ENCODE peak calls at places on chromosomes 6 and 20, in nine cellular contexts. E, I, N, U, C, W, X, L and Y are unnamed samples.

GRCh38 chr6:446418-447366 is 55.1 kb downstream of the IRF4 start:
- DNase-seq in E (no peak), I (no peak), N (peak; percentile 41), U (no peak), C (no peak), W (no peak), X (no peak), L (no peak), Y (no peak)

GRCh38 chr6:37513576-37513975 is 13.9 kb upstream of the CCDC167 start:
- DNase-seq in E (no peak), I (no peak), N (no peak), U (no peak), C (no peak), W (no peak), X (no peak), L (no peak), Y (no peak)

GRCh38 chr6:40822619-40823018 is 216.4 kb downstream of the UNC5CL start:
- DNase-seq in E (no peak), I (no peak), N (no peak), U (no peak), C (peak; percentile 39), W (no peak), X (no peak), L (no peak), Y (no peak)

GRCh38 chr6:17432356-17432755 is 39.0 kb downstream of the CAP2 start:
- DNase-seq in E (peak; percentile 15), I (no peak), N (no peak), U (no peak), C (peak; percentile 49), W (no peak), X (no peak), L (no peak), Y (peak; percentile 65)

GRCh38 chr20:45578151-45578660 is 878 bp downstream of the WFDC8 start:
- DNase-seq in E (no peak), I (peak; percentile 39), N (no peak), U (no peak), C (no peak), W (no peak), X (no peak), L (no peak), Y (no peak)

GRCh38 chr6:130183271-130184222 is 39.2 kb downstream of the SAMD3 start:
- DNase-seq in E (no peak), I (no peak), N (no peak), U (no peak), C (no peak), W (no peak), X (no peak), L (no peak), Y (no peak)

GRCh38 chr6:149834513-149835481 is 29.4 kb downstream of the LRP11 start:
- DNase-seq in E (peak; percentile 76), I (peak; percentile 81), N (no peak), U (peak; percentile 87), C (peak; percentile 65), W (peak; percentile 39), X (peak; percentile 73), L (peak; percentile 63), Y (peak; percentile 84)

GRCh38 chr6:47710295-47710694 is 11.9 kb downstream of the ADGRF4 start:
- DNase-seq in E (no peak), I (no peak), N (no peak), U (no peak), C (no peak), W (no peak), X (no peak), L (no peak), Y (no peak)

GRCh38 chr6:169813969-169814368 is 62.5 kb downstream of the ERMARD start:
- DNase-seq in E (no peak), I (no peak), N (no peak), U (no peak), C (no peak), W (no peak), X (no peak), L (no peak), Y (no peak)

GRCh38 chr6:98467091-98467490 is 367.3 kb upstream of the POU3F2 start:
- DNase-seq in E (no peak), I (peak; percentile 9), N (no peak), U (no peak), C (no peak), W (peak; percentile 58), X (no peak), L (no peak), Y (no peak)

GRCh38 chr20:43838703-43839060 is 76.0 kb upstream of the TOX2 start:
- DNase-seq in E (no peak), I (no peak), N (no peak), U (no peak), C (no peak), W (no peak), X (no peak), L (no peak), Y (no peak)

GRCh38 chr6:137819740-137820139 is 47.3 kb upstream of the TNFAIP3 start:
- DNase-seq in E (no peak), I (no peak), N (no peak), U (no peak), C (no peak), W (no peak), X (no peak), L (no peak), Y (no peak)

GRCh38 chr20:43752561-43753301 is 25.9 kb upstream of the GTSF1L start:
- DNase-seq in E (peak; percentile 90), I (no peak), N (peak; percentile 78), U (peak; percentile 63), C (peak; percentile 94), W (peak; percentile 98), X (peak; percentile 11), L (peak; percentile 51), Y (peak; percentile 94)

GRCh38 chr20:3515379-3516175 is 44.8 kb downstream of the ATRN start:
- DNase-seq in E (no peak), I (no peak), N (no peak), U (no peak), C (peak; percentile 62), W (peak; percentile 31), X (no peak), L (no peak), Y (peak; percentile 23)

GRCh38 chr6:148335582-148335981 is 7.1 kb upstream of the SASH1 start:
- DNase-seq in E (no peak), I (no peak), N (no peak), U (peak; percentile 69), C (peak; percentile 72), W (peak; percentile 80), X (no peak), L (no peak), Y (no peak)

GRCh38 chr20:32585011-32585518 is at the start of gene NOL4L:
- DNase-seq in E (peak; percentile 3), I (peak; percentile 69), N (peak; percentile 36), U (no peak), C (peak; percentile 14), W (no peak), X (peak; percentile 20), L (no peak), Y (peak; percentile 44)

DNA sequence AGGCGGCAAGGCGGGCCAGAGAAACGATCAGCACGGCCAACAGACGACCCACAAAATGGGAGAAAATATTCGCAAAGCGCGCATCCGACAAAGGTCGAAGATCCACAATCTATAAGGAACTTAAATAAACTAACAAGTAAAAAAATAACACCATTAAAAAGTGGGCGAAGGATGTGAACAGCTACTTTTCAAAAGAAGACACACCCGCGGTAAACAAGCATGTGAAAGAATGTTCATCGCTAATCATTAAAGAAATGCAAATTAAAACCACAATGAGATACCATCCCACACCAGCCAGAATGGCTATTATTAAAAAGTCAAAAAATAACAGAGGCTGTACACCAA is 117.8 kb upstream of the SIRPA start:
- DNase-seq in E (no peak), I (no peak), N (no peak), U (no peak), C (no peak), W (no peak), X (no peak), L (no peak), Y (no peak)
- H3K4me3 ChIP-seq in E (no peak overlapping the region), I (peak overlapping the region; percentile 67), N (no peak overlapping the region), U (no peak overlapping the region), C (no peak overlapping the region), W (no peak overlapping the region), X (peak overlapping the region; percentile 81), L (no peak overlapping the region), Y (peak overlapping the region; percentile 58)

GRCh38 chr20:37282558-37282957 is 6.9 kb upstream of the MANBAL start:
- DNase-seq in E (peak; percentile 84), I (peak; percentile 71), N (no peak), U (peak; percentile 88), C (peak; percentile 86), W (peak; percentile 40), X (no peak), L (no peak), Y (peak; percentile 90)
- TF ChIP-seq CTCF in E (peak; percentile 73), I (peak; percentile 40), N (no peak), U (peak; percentile 77), C (peak; percentile 90), W (peak; percentile 38), X (no peak), L (no peak), Y (peak; percentile 77)

DNA sequence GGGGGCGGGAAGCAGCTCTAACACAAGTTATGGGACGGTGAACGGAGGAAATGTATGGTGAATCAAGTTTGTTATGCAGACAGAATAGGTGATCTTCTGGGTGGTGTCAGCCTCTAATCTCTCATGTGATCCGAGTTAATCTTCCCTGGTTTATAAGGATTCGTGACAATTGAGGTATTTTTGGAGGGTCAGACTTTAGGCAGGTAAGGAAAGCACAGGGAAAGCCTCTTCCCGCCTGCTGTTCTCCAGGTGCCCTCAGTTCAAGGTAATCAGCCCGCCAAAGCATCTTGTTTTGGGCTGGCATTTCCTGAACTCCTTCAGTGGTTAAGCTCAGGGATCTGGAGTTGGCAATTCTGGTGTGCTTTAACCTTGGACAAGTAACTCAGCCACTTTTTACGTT is 1.2 kb downstream of the CSTF1 start:
- DNase-seq in E (no peak), I (no peak), N (no peak), U (no peak), C (no peak), W (no peak), X (no peak), L (no peak), Y (no peak)
- H3K4me3 ChIP-seq in E (peak overlapping the region; percentile 67), I (peak overlapping the region; percentile 92), N (peak overlapping the region; percentile 87), U (peak overlapping the region; percentile 100), C (peak overlapping the region; percentile 81), W (peak overlapping the region; percentile 96), X (peak overlapping the region; percentile 77), L (no peak overlapping the region), Y (peak overlapping the region; percentile 76)

GRCh38 chr20:19071442-19071717 is 141.1 kb upstream of the SLC24A3 start:
- DNase-seq in E (no peak), I (no peak), N (peak; percentile 63), U (no peak), C (no peak), W (no peak), X (no peak), L (no peak), Y (no peak)

GRCh38 chr20:19074828-19075516 is 137.5 kb upstream of the SLC24A3 start:
- DNase-seq in E (no peak), I (no peak), N (peak; percentile 79), U (no peak), C (no peak), W (no peak), X (no peak), L (peak; percentile 36), Y (no peak)

GRCh38 chr20:19071902-19072498 is 140.4 kb upstream of the SLC24A3 start:
- DNase-seq in E (no peak), I (no peak), N (peak; percentile 29), U (no peak), C (no peak), W (no peak), X (no peak), L (peak; percentile 4), Y (no peak)

GRCh38 chr20:19072988-19073387 is 139.5 kb upstream of the SLC24A3 start:
- DNase-seq in E (no peak), I (no peak), N (no peak), U (no peak), C (no peak), W (no peak), X (no peak), L (no peak), Y (no peak)

GRCh38 chr20:19073584-19074198 is 138.8 kb upstream of the SLC24A3 start:
- DNase-seq in E (no peak), I (peak; percentile 81), N (peak; percentile 13), U (no peak), C (no peak), W (no peak), X (no peak), L (no peak), Y (no peak)
- TF ChIP-seq CTCF in E (no peak), I (peak; percentile 84), N (peak; percentile 78), U (no peak), C (peak; percentile 18), W (no peak), X (no peak), L (no peak), Y (peak; percentile 2)